ENCODE peak calls at places on chromosomes 11 and 22, in five cellular contexts. E is GM23338, O is mesendoderm, J is A549, U is SK-N-SH. W is an unnamed sample.

GRCh38 chr22:49658902-49659280 is 168.8 kb downstream of the BRD1 start:
- DNase-seq in O (no peak), J (no peak), U (no peak), E (no peak), W (no peak)

GRCh38 chr11:125123947-125124633 is 12.7 kb upstream of the TMEM218 start:
- DNase-seq in U (peak; percentile 42), J (peak; percentile 84), E (peak; percentile 87), O (peak; percentile 91), W (peak; percentile 54)

GRCh38 chr22:18999416-18999815 is 63.3 kb upstream of the PRODH start:
- DNase-seq in E (no peak), U (no peak), O (no peak), J (no peak), W (no peak)

GRCh38 chr11:61129608-61130523 is 27.6 kb downstream of the CD5 start:
- DNase-seq in E (peak; percentile 96), U (peak; percentile 96), O (peak; percentile 96), J (peak; percentile 91), W (peak; percentile 94)

GRCh38 chr22:44328762-44329161 is 16.0 kb upstream of the SHISAL1 start:
- DNase-seq in E (no peak), O (no peak), J (no peak), U (no peak), W (no peak)

GRCh38 chr11:31254411-31254810 is 115.1 kb downstream of the DCDC1 start:
- DNase-seq in J (no peak), O (no peak), U (no peak), E (no peak), W (no peak)

GRCh38 chr11:129373489-129373953 is 2.1 kb upstream of the BARX2 start:
- DNase-seq in J (no peak), U (no peak), E (peak; percentile 49), O (peak; percentile 37), W (peak; percentile 48)

GRCh38 chr11:114213622-114214021 is 82.6 kb upstream of the NNMT start:
- DNase-seq in U (no peak), J (no peak), O (peak; percentile 59), E (no peak), W (no peak)

GRCh38 chr11:10407055-10407454 is 48.0 kb upstream of the AMPD3 start:
- DNase-seq in J (peak; percentile 74), E (no peak), O (peak; percentile 54), U (no peak), W (no peak)

GRCh38 chr22:32528984-32529982 is 54.7 kb downstream of the FBXO7 start:
- DNase-seq in O (peak; percentile 86), U (peak; percentile 90), J (peak; percentile 79), E (peak; percentile 93), W (peak; percentile 91)

GRCh38 chr22:45638834-45639746 is 32.5 kb upstream of the ATXN10 start:
- DNase-seq in O (no peak), E (peak; percentile 18), U (no peak), J (peak; percentile 98), W (no peak)

GRCh38 chr11:76803811-76804600 is 20.9 kb downstream of the TSKU start:
- DNase-seq in O (no peak), U (no peak), J (peak; percentile 27), E (no peak), W (no peak)

GRCh38 chr11:61126266-61126665 is 24.0 kb downstream of the CD5 start:
- DNase-seq in O (no peak), U (peak; percentile 70), J (no peak), E (no peak), W (peak; percentile 56)

GRCh38 chr11:18016789-18017188 is 3.9 kb upstream of the SERGEF start:
- DNase-seq in U (no peak), J (no peak), E (no peak), O (no peak), W (no peak)

GRCh38 chr22:45019861-45020655 is 10.3 kb upstream of the PHF21B start:
- DNase-seq in U (no peak), O (peak; percentile 28), J (no peak), E (no peak), W (no peak)

GRCh38 chr11:122342089-122342749 is 226.2 kb upstream of the BLID start:
- DNase-seq in E (no peak), O (no peak), J (peak; percentile 5), U (no peak), W (no peak)

GRCh38 chr11:44047298-44047697 is 483 bp upstream of the ACCSL start:
- DNase-seq in O (no peak), J (no peak), U (no peak), E (no peak), W (no peak)

GRCh38 chr11:17413414-17414316 is 25.2 kb upstream of the KCNJ11 start:
- DNase-seq in E (no peak), J (no peak), U (no peak), O (no peak), W (no peak)

GRCh38 chr11:58573451-58574104 is 2.1 kb downstream of the LPXN start:
- DNase-seq in J (peak; percentile 54), E (no peak), U (no peak), O (no peak), W (no peak)

GRCh38 chr22:47802446-47802845 is 1040.0 kb downstream of the TBC1D22A start:
- DNase-seq in U (no peak), O (no peak), J (no peak), E (no peak), W (no peak)

GRCh38 chr22:47401976-47402770 is 639.7 kb downstream of the TBC1D22A start:
- DNase-seq in U (no peak), J (no peak), E (no peak), O (no peak), W (no peak)

GRCh38 chr11:76592025-76592914 is 78.3 kb downstream of the LRRC32 start:
- DNase-seq in U (no peak), J (no peak), O (no peak), E (no peak), W (no peak)

GRCh38 chr11:117843666-117844484 is 19.3 kb upstream of the FXYD2 start:
- DNase-seq in E (peak; percentile 83), U (peak; percentile 74), J (peak; percentile 64), O (peak; percentile 60), W (peak; percentile 75)

GRCh38 chr22:37186228-37186996 is 1.6 kb downstream of the C1QTNF6 start:
- DNase-seq in E (peak; percentile 87), O (peak; percentile 92), U (peak; percentile 85), J (peak; percentile 94), W (peak; percentile 61)

GRCh38 chr11:95698939-95699562 is 90.5 kb downstream of the FAM76B start:
- DNase-seq in U (no peak), E (no peak), O (no peak), J (no peak), W (no peak)

GRCh38 chr11:16346975-16347374 is 9.4 kb downstream of the SOX6 start:
- DNase-seq in O (no peak), J (no peak), E (no peak), U (no peak), W (no peak)

GRCh38 chr11:88208742-88209141 is 33.5 kb upstream of the RAB38 start:
- DNase-seq in E (no peak), U (no peak), J (no peak), O (no peak), W (no peak)

GRCh38 chr22:41603873-41604332 is 14.3 kb upstream of the PMM1 start:
- DNase-seq in O (no peak), J (no peak), U (no peak), E (no peak), W (no peak)

GRCh38 chr11:64504999-64505398 is 86.0 kb upstream of the SLC22A12 start:
- DNase-seq in J (no peak), O (no peak), E (no peak), U (no peak), W (no peak)

GRCh38 chr11:46330154-46330886 is 16.9 kb upstream of the DGKZ start:
- DNase-seq in J (no peak), U (no peak), O (no peak), E (no peak), W (peak; percentile 43)

GRCh38 chr11:103051986-103052385 is 40.0 kb downstream of the DCUN1D5 start:
- DNase-seq in O (no peak), U (no peak), J (no peak), E (no peak), W (no peak)

GRCh38 chr22:23270798-23271596 is 90.7 kb downstream of the BCR start:
- DNase-seq in U (no peak), O (no peak), J (no peak), E (no peak), W (no peak)
- H3K27ac ChIP-seq in U (no peak overlapping the region), O (no peak overlapping the region), J (no peak overlapping the region), E (no peak overlapping the region), W (no peak overlapping the region)

GRCh38 chr11:26078217-26078821 is 253.6 kb upstream of the ANO3 start:
- DNase-seq in E (no peak), O (no peak), J (no peak), U (no peak), W (no peak)
- H3K4me2 ChIP-seq in E (no peak overlapping the region), O (no peak overlapping the region), J (no peak overlapping the region), U (peak overlapping the region; percentile 38), W (no peak overlapping the region)

GRCh38 chr22:29559853-29560252 is 6.3 kb upstream of the THOC5 start:
- DNase-seq in O (no peak), E (no peak), U (no peak), J (no peak), W (no peak)

GRCh38 chr22:29559030-29559429 is 5.5 kb upstream of the THOC5 start:
- DNase-seq in U (no peak), O (no peak), E (no peak), J (no peak), W (no peak)

GRCh38 chr22:29553391-29554224 is at the start of gene THOC5:
- DNase-seq in E (peak; percentile 98), J (peak; percentile 95), O (peak; percentile 97), U (peak; percentile 96), W (peak; percentile 96)

GRCh38 chr22:29550005-29550404 is 3.6 kb downstream of the THOC5 start:
- DNase-seq in U (no peak), E (no peak), J (no peak), O (no peak), W (no peak)

DNA sequence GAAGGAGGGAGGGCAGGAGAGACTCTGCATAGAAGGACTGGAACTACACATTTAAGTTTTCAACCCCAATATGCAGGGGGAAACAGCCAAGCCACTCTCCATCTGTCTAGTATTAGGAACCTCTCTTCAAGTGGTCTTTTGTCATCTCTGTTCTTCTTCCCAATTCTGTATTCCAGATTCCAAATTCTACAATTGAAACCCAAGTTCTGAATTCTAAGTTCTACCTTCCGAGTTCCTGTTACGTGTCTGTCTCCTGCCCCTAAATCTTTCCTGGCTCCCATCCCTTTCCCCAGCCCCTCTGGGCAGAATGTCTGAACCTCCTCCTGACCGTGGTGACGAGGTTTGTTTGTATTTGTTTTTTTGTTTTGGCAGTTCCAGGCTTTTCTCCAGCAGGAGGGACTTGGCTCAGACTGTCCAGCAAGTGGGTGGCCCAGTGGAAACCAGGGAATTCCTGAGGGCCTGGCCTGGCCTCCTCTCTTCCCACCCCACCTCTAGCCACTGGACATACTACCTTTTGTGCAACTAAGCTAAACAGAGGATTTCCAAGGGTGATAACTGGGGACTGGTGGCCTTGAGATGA is 1.6 kb upstream of the THOC5 start:
- DNase-seq in J (no peak), E (no peak), U (no peak), O (no peak), W (no peak)
- H3K27ac ChIP-seq in J (no peak overlapping the region), E (no peak overlapping the region), U (no peak overlapping the region), O (no peak overlapping the region), W (no peak overlapping the region)

DNA sequence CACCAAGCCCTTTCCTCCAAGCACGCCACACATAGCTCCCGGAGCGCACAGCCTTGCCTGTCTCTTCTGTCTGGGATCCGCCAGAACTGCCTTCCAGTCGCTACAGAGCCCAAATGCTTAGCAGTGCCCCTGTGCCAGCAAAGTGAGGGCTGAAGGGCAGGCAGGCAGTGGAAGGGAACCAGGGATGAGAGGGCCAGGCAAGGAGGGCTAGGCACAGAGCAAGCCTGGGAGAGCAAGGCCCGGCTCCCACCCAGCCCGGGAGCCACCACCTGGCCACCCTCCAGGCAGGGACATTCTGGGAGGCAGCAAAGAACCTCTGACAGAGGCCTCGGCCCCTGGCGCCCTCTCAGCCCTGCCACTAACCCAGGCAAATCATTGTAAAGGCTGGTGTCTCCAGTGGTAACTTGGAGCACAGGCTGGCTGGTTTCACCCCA is 32.5 kb downstream of the PPP2R1B start:
- DNase-seq in O (no peak), U (no peak), J (no peak), E (no peak), W (peak; percentile 34)
- H3K4me2 ChIP-seq in O (no peak overlapping the region), U (peak overlapping the region; percentile 62), J (no peak overlapping the region), E (no peak overlapping the region), W (no peak overlapping the region)

W was measured in neural progenitor cell.